ENCODE peak calls at places on chromosome 5, in four cellular contexts. I is stimulated activated naive B cell treated with anti-CD40 and anti-IgM and Interleukin-4, amounts not matched to agents 10 μg/mL and 1 μg/mL and 100 μg/mL, for 72 hours; L is thoracic aorta; P is transverse colon. Q is an unnamed sample.

GRCh38 chr5:2119578-2119977 is 236.9 kb upstream of the IRX4 start:
- DNase-seq in P (no peak), I (no peak), L (no peak), Q (no peak)

GRCh38 chr5:1105350-1106265 is 6.3 kb downstream of the SLC12A7 start:
- DNase-seq in L (no peak), P (peak), I (peak), Q (peak)

GRCh38 chr5:132526290-132526973 is 16.9 kb downstream of the IL5 start:
- DNase-seq in P (peak), L (no peak), I (peak), Q (no peak)

GRCh38 chr5:57783693-57784092 is 301.1 kb upstream of the ACTBL2 start:
- DNase-seq in P (no peak), I (no peak), L (no peak), Q (no peak)

GRCh38 chr5:120599576-120599975 is 135.5 kb downstream of the PRR16 start:
- DNase-seq in P (no peak), I (no peak), L (no peak), Q (no peak)

GRCh38 chr5:1183424-1184162 is 17.8 kb upstream of the SLC6A19 start:
- DNase-seq in L (no peak), P (no peak), I (no peak), Q (peak)

GRCh38 chr5:90191352-90192045 is 218.1 kb downstream of the CETN3 start:
- DNase-seq in P (peak), I (no peak), L (no peak), Q (peak)

GRCh38 chr5:108193021-108193795 is 188.7 kb downstream of the FBXL17 start:
- DNase-seq in L (no peak), I (no peak), P (no peak), Q (no peak)

GRCh38 chr5:82793808-82794419 is 283.3 kb downstream of the TMEM167A start:
- DNase-seq in P (peak), I (no peak), L (no peak), Q (no peak)

GRCh38 chr5:76472338-76473336 is 69.6 kb downstream of the IQGAP2 start:
- DNase-seq in L (no peak), I (no peak), P (no peak), Q (no peak)

GRCh38 chr5:107783551-107783950 is 112.8 kb upstream of the EFNA5 start:
- DNase-seq in P (no peak), L (no peak), I (no peak), Q (no peak)

GRCh38 chr5:180160822-180161221 is 48.2 kb downstream of the RASGEF1C start:
- DNase-seq in L (no peak), I (no peak), P (no peak), Q (no peak)

GRCh38 chr5:121285861-121286527 is 565.7 kb upstream of the FTMT start:
- DNase-seq in I (no peak), P (no peak), L (no peak), Q (no peak)

GRCh38 chr5:14849516-14850294 is 21.9 kb downstream of the ANKH start:
- DNase-seq in I (no peak), L (no peak), P (no peak), Q (no peak)

GRCh38 chr5:39843767-39844166 is 419.0 kb upstream of the DAB2 start:
- DNase-seq in I (no peak), L (no peak), P (no peak), Q (no peak)

GRCh38 chr5:79069488-79070001 is at the start of the genes BHMT2 and DMGDH:
- DNase-seq in P (peak), I (no peak), L (no peak), Q (peak)

GRCh38 chr5:147081256-147081872 is 153.5 kb upstream of the STK32A start:
- DNase-seq in P (no peak), I (no peak), L (no peak), Q (no peak)

GRCh38 chr5:65926276-65926761 is at the start of gene ERBIN:
- DNase-seq in I (peak), L (peak), P (peak), Q (peak)

GRCh38 chr5:160697281-160697680 is 154.7 kb downstream of the ATP10B start:
- DNase-seq in P (no peak), L (no peak), I (no peak), Q (no peak)

GRCh38 chr5:128470663-128471062 is 67.4 kb downstream of the FBN2 start:
- DNase-seq in L (no peak), I (no peak), P (no peak), Q (no peak)

GRCh38 chr5:116576043-116576713 is 1.6 kb upstream of the SEMA6A start:
- DNase-seq in P (peak), I (peak), L (no peak), Q (peak)

GRCh38 chr5:79720096-79720495 is 30.5 kb downstream of the CMYA5 start:
- DNase-seq in P (no peak), I (no peak), L (no peak), Q (no peak)

GRCh38 chr5:33795532-33795931 is 96.3 kb downstream of the ADAMTS12 start:
- DNase-seq in P (no peak), I (no peak), L (no peak), Q (no peak)

Q was measured in mucosa of descending colon.